ENCODE peak calls at places on chromosomes 4 and X, in nine cellular contexts. One of them, this sample, is unnamed.

GRCh38 chr4:186078977-186079697 is 10.2 kb downstream of the TLR3 start:
- DNase-seq in transverse colon: no peak
- DNase-seq in lung: no peak
- DNase-seq in brain microvascular endothelial cell: peak
- DNase-seq in astrocyte: no peak
- DNase-seq in colonic mucosa: no peak
- DNase-seq in body of pancreas: no peak
- DNase-seq in AG04450: no peak
- DNase-seq in left lung: no peak
- DNase-seq in this sample: no peak

GRCh38 chrX:154374361-154375155 is at the start of gene FLNA:
- DNase-seq in left lung: peak
- DNase-seq in colonic mucosa: no peak
- DNase-seq in brain microvascular endothelial cell: no peak
- DNase-seq in astrocyte: no peak
- DNase-seq in AG04450: no peak
- DNase-seq in body of pancreas: peak
- DNase-seq in transverse colon: peak
- DNase-seq in lung: no peak
- DNase-seq in this sample: no peak

GRCh38 chrX:125205084-125205917 is 114.4 kb upstream of the TEX13C start:
- DNase-seq in brain microvascular endothelial cell: peak
- DNase-seq in AG04450: no peak
- DNase-seq in transverse colon: peak
- DNase-seq in colonic mucosa: peak
- DNase-seq in lung: peak
- DNase-seq in astrocyte: no peak
- DNase-seq in body of pancreas: peak
- DNase-seq in left lung: peak
- DNase-seq in this sample: no peak

GRCh38 chr4:89164400-89164799 is 53.1 kb downstream of the TIGD2 start:
- DNase-seq in transverse colon: no peak
- DNase-seq in astrocyte: no peak
- DNase-seq in colonic mucosa: no peak
- DNase-seq in left lung: no peak
- DNase-seq in body of pancreas: no peak
- DNase-seq in brain microvascular endothelial cell: no peak
- DNase-seq in lung: no peak
- DNase-seq in AG04450: no peak
- DNase-seq in this sample: no peak

GRCh38 chrX:64642482-64642881 is 247.2 kb upstream of the MTMR8 start:
- DNase-seq in AG04450: no peak
- DNase-seq in left lung: no peak
- DNase-seq in brain microvascular endothelial cell: no peak
- DNase-seq in body of pancreas: no peak
- DNase-seq in colonic mucosa: no peak
- DNase-seq in astrocyte: no peak
- DNase-seq in transverse colon: no peak
- DNase-seq in lung: no peak
- DNase-seq in this sample: no peak

GRCh38 chr4:118776166-118776954 is 59.6 kb downstream of the SEC24D start:
- DNase-seq in colonic mucosa: no peak
- DNase-seq in body of pancreas: no peak
- DNase-seq in AG04450: no peak
- DNase-seq in left lung: no peak
- DNase-seq in transverse colon: no peak
- DNase-seq in brain microvascular endothelial cell: peak
- DNase-seq in astrocyte: peak
- DNase-seq in lung: no peak
- DNase-seq in this sample: no peak

GRCh38 chrX:78614264-78614663 is 44.9 kb downstream of the RTL3 start:
- DNase-seq in left lung: no peak
- DNase-seq in lung: no peak
- DNase-seq in body of pancreas: no peak
- DNase-seq in colonic mucosa: no peak
- DNase-seq in brain microvascular endothelial cell: no peak
- DNase-seq in astrocyte: no peak
- DNase-seq in AG04450: no peak
- DNase-seq in transverse colon: no peak
- DNase-seq in this sample: no peak

GRCh38 chrX:134023851-134024281 is 38.5 kb upstream of the GPC3 start:
- DNase-seq in left lung: no peak
- DNase-seq in astrocyte: no peak
- DNase-seq in AG04450: no peak
- DNase-seq in transverse colon: no peak
- DNase-seq in body of pancreas: no peak
- DNase-seq in brain microvascular endothelial cell: no peak
- DNase-seq in colonic mucosa: no peak
- DNase-seq in lung: no peak
- DNase-seq in this sample: no peak

GRCh38 chrX:38868941-38869378 is 67.7 kb downstream of the MID1IP1 start:
- DNase-seq in left lung: no peak
- DNase-seq in transverse colon: no peak
- DNase-seq in lung: no peak
- DNase-seq in brain microvascular endothelial cell: peak
- DNase-seq in colonic mucosa: no peak
- DNase-seq in AG04450: no peak
- DNase-seq in body of pancreas: no peak
- DNase-seq in astrocyte: peak
- DNase-seq in this sample: no peak

GRCh38 chr4:74983229-74983628 is 50.3 kb downstream of the PARM1 start:
- DNase-seq in transverse colon: no peak
- DNase-seq in astrocyte: no peak
- DNase-seq in brain microvascular endothelial cell: no peak
- DNase-seq in colonic mucosa: no peak
- DNase-seq in lung: no peak
- DNase-seq in left lung: no peak
- DNase-seq in AG04450: no peak
- DNase-seq in body of pancreas: no peak
- DNase-seq in this sample: no peak

GRCh38 chr4:68451246-68452211 is 4.3 kb downstream of the TMPRSS11E start:
- DNase-seq in AG04450: no peak
- DNase-seq in lung: no peak
- DNase-seq in astrocyte: peak
- DNase-seq in transverse colon: no peak
- DNase-seq in body of pancreas: no peak
- DNase-seq in left lung: no peak
- DNase-seq in brain microvascular endothelial cell: no peak
- DNase-seq in colonic mucosa: no peak
- DNase-seq in this sample: no peak

GRCh38 chr4:142846729-142847606 is 867 bp upstream of the INPP4B start:
- DNase-seq in astrocyte: no peak
- DNase-seq in left lung: peak
- DNase-seq in lung: no peak
- DNase-seq in colonic mucosa: peak
- DNase-seq in AG04450: no peak
- DNase-seq in transverse colon: peak
- DNase-seq in body of pancreas: peak
- DNase-seq in brain microvascular endothelial cell: no peak
- DNase-seq in this sample: no peak

GRCh38 chrX:113202601-113203000 is 362.0 kb upstream of the AMOT start:
- DNase-seq in left lung: no peak
- DNase-seq in brain microvascular endothelial cell: no peak
- DNase-seq in lung: no peak
- DNase-seq in transverse colon: no peak
- DNase-seq in colonic mucosa: no peak
- DNase-seq in AG04450: no peak
- DNase-seq in astrocyte: no peak
- DNase-seq in body of pancreas: no peak
- DNase-seq in this sample: no peak

GRCh38 chr4:177569443-177569842 is 127.2 kb upstream of the AGA start:
- DNase-seq in body of pancreas: no peak
- DNase-seq in left lung: no peak
- DNase-seq in lung: no peak
- DNase-seq in brain microvascular endothelial cell: no peak
- DNase-seq in AG04450: peak
- DNase-seq in transverse colon: no peak
- DNase-seq in astrocyte: peak
- DNase-seq in colonic mucosa: no peak
- DNase-seq in this sample: no peak

GRCh38 chrX:130120746-130121504 is 10.6 kb upstream of the ELF4 start:
- DNase-seq in astrocyte: peak
- DNase-seq in brain microvascular endothelial cell: no peak
- DNase-seq in AG04450: no peak
- DNase-seq in colonic mucosa: peak
- DNase-seq in left lung: peak
- DNase-seq in transverse colon: peak
- DNase-seq in body of pancreas: peak
- DNase-seq in lung: peak
- DNase-seq in this sample: no peak

GRCh38 chrX:102959471-102959870 is 22.4 kb downstream of the RAB40AL start:
- DNase-seq in colonic mucosa: no peak
- DNase-seq in left lung: no peak
- DNase-seq in body of pancreas: no peak
- DNase-seq in AG04450: no peak
- DNase-seq in brain microvascular endothelial cell: peak
- DNase-seq in astrocyte: peak
- DNase-seq in lung: no peak
- DNase-seq in transverse colon: no peak
- DNase-seq in this sample: no peak

GRCh38 chr4:129550281-129550785 is 454.4 kb downstream of the C4orf33 start:
- DNase-seq in colonic mucosa: no peak
- DNase-seq in AG04450: no peak
- DNase-seq in body of pancreas: no peak
- DNase-seq in lung: no peak
- DNase-seq in left lung: no peak
- DNase-seq in brain microvascular endothelial cell: no peak
- DNase-seq in transverse colon: no peak
- DNase-seq in astrocyte: no peak
- DNase-seq in this sample: no peak

GRCh38 chrX:16278927-16279326 is 111.6 kb downstream of the MAGEB17 start:
- DNase-seq in body of pancreas: peak
- DNase-seq in transverse colon: no peak
- DNase-seq in AG04450: no peak
- DNase-seq in lung: no peak
- DNase-seq in astrocyte: no peak
- DNase-seq in left lung: no peak
- DNase-seq in colonic mucosa: peak
- DNase-seq in brain microvascular endothelial cell: no peak
- DNase-seq in this sample: no peak

GRCh38 chr4:78414116-78414515 is 137.5 kb upstream of the ANXA3 start:
- DNase-seq in lung: no peak
- DNase-seq in astrocyte: no peak
- DNase-seq in brain microvascular endothelial cell: no peak
- DNase-seq in body of pancreas: no peak
- DNase-seq in AG04450: no peak
- DNase-seq in colonic mucosa: no peak
- DNase-seq in left lung: no peak
- DNase-seq in transverse colon: no peak
- DNase-seq in this sample: no peak
- TF ChIP-seq CTCF in lung: no peak
- TF ChIP-seq CTCF in astrocyte: no peak
- TF ChIP-seq CTCF in brain microvascular endothelial cell: no peak
- TF ChIP-seq CTCF in body of pancreas: no peak
- TF ChIP-seq CTCF in AG04450: no peak
- TF ChIP-seq CTCF in colonic mucosa: no peak
- TF ChIP-seq CTCF in left lung: no peak
- TF ChIP-seq CTCF in transverse colon: no peak
- TF ChIP-seq CTCF in this sample: no peak

GRCh38 chrX:43881410-43882293 is 598 bp downstream of the MAOB start:
- DNase-seq in astrocyte: no peak
- DNase-seq in brain microvascular endothelial cell: no peak
- DNase-seq in colonic mucosa: peak
- DNase-seq in transverse colon: peak
- DNase-seq in left lung: no peak
- DNase-seq in body of pancreas: peak
- DNase-seq in lung: no peak
- DNase-seq in AG04450: no peak
- DNase-seq in this sample: no peak
- H3K27ac ChIP-seq in astrocyte: no peak
- H3K27ac ChIP-seq in brain microvascular endothelial cell: no peak
- H3K27ac ChIP-seq in colonic mucosa: no peak
- H3K27ac ChIP-seq in transverse colon: peak
- H3K27ac ChIP-seq in left lung: peak
- H3K27ac ChIP-seq in body of pancreas: no peak
- H3K27ac ChIP-seq in lung: peak
- H3K27ac ChIP-seq in AG04450: no peak
- H3K27ac ChIP-seq in this sample: peak

DNA sequence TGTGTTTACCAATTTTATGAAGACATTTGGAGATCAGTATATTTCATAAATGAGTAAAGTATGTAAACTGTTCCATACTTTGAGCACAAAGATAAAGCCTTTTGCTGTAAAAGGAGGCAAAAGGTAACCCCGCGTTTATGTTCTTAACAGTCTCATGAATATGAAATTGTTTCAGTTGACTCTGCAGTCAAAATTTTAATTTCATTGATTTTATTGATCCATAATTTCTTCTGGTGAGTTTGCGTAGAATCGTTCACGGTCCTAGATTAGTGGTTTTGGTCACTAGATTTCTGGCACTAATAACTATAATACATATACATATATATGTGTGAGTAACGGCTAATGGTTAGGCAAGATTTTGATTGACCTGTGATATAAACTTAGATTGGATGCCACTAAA is 1.9 kb downstream of the FMR1 start:
- DNase-seq in colonic mucosa: no peak
- DNase-seq in AG04450: no peak
- DNase-seq in left lung: no peak
- DNase-seq in brain microvascular endothelial cell: no peak
- DNase-seq in transverse colon: no peak
- DNase-seq in astrocyte: no peak
- DNase-seq in body of pancreas: no peak
- DNase-seq in lung: no peak
- DNase-seq in this sample: no peak
- H3K4me3 ChIP-seq in colonic mucosa: no peak
- H3K4me3 ChIP-seq in AG04450: peak
- H3K4me3 ChIP-seq in left lung: no peak
- H3K4me3 ChIP-seq in brain microvascular endothelial cell: peak
- H3K4me3 ChIP-seq in transverse colon: peak
- H3K4me3 ChIP-seq in astrocyte: peak
- H3K4me3 ChIP-seq in body of pancreas: no peak
- H3K4me3 ChIP-seq in lung: no peak
- H3K4me3 ChIP-seq in this sample: peak

GRCh38 chrX:43953218-43953617 is 20.0 kb downstream of the NDP start:
- DNase-seq in lung: no peak
- DNase-seq in brain microvascular endothelial cell: no peak
- DNase-seq in colonic mucosa: no peak
- DNase-seq in body of pancreas: no peak
- DNase-seq in astrocyte: peak
- DNase-seq in AG04450: no peak
- DNase-seq in transverse colon: no peak
- DNase-seq in left lung: no peak
- DNase-seq in this sample: no peak

GRCh38 chrX:43949669-43950068 is 23.5 kb downstream of the NDP start:
- DNase-seq in body of pancreas: peak
- DNase-seq in AG04450: no peak
- DNase-seq in brain microvascular endothelial cell: no peak
- DNase-seq in astrocyte: no peak
- DNase-seq in transverse colon: peak
- DNase-seq in left lung: no peak
- DNase-seq in lung: no peak
- DNase-seq in colonic mucosa: no peak
- DNase-seq in this sample: no peak
- TF ChIP-seq CTCF in body of pancreas: no peak
- TF ChIP-seq CTCF in AG04450: peak
- TF ChIP-seq CTCF in brain microvascular endothelial cell: peak
- TF ChIP-seq CTCF in astrocyte: peak
- TF ChIP-seq CTCF in transverse colon: no peak
- TF ChIP-seq CTCF in left lung: peak
- TF ChIP-seq CTCF in lung: peak
- TF ChIP-seq CTCF in colonic mucosa: peak
- TF ChIP-seq CTCF in this sample: no peak

GRCh38 chrX:118115948-118116307 is 682 bp downstream of the KLHL13 start:
- DNase-seq in body of pancreas: no peak
- DNase-seq in brain microvascular endothelial cell: no peak
- DNase-seq in astrocyte: no peak
- DNase-seq in colonic mucosa: no peak
- DNase-seq in left lung: no peak
- DNase-seq in AG04450: no peak
- DNase-seq in lung: no peak
- DNase-seq in transverse colon: no peak
- DNase-seq in this sample: no peak
- H3K27ac ChIP-seq in body of pancreas: no peak
- H3K27ac ChIP-seq in brain microvascular endothelial cell: no peak
- H3K27ac ChIP-seq in astrocyte: no peak
- H3K27ac ChIP-seq in colonic mucosa: no peak
- H3K27ac ChIP-seq in left lung: no peak
- H3K27ac ChIP-seq in AG04450: peak
- H3K27ac ChIP-seq in lung: no peak
- H3K27ac ChIP-seq in transverse colon: peak
- H3K27ac ChIP-seq in this sample: peak

This sample was measured in esophagus squamous epithelium.